ENCODE peak calls at places on chromosome 16, in six cellular contexts. U, F, M, O, H and K are unnamed samples.

GRCh38 chr16:695355-696089 is 5.3 kb upstream of the WDR24 start:
- DNase-seq in H (no peak), F (peak; percentile 56), M (no peak), O (no peak), U (no peak), K (peak; percentile 95)

GRCh38 chr16:62954144-62955032 is 918.1 kb upstream of the CDH8 start:
- DNase-seq in F (no peak), O (no peak), U (no peak), M (no peak), H (no peak), K (no peak)

GRCh38 chr16:57185446-57185944 is 344 bp downstream of the PSME3IP1 start:
- DNase-seq in O (peak; percentile 80), M (peak; percentile 40), U (no peak), F (peak; percentile 25), H (peak; percentile 55), K (no peak)

GRCh38 chr16:75798714-75799113 is 72.4 kb upstream of the CPHXL start:
- DNase-seq in U (no peak), M (no peak), F (no peak), O (no peak), H (no peak), K (no peak)

GRCh38 chr16:57392694-57393093 is 11.9 kb upstream of the CCL17 start:
- DNase-seq in O (no peak), H (no peak), U (no peak), M (no peak), F (no peak), K (no peak)

GRCh38 chr16:23132921-23133532 is 16.2 kb downstream of the USP31 start:
- DNase-seq in H (peak; percentile 71), F (no peak), U (no peak), M (no peak), O (no peak), K (no peak)

GRCh38 chr16:578870-579405 is 9.2 kb downstream of the PIGQ start:
- DNase-seq in F (peak; percentile 41), H (peak; percentile 64), M (peak; percentile 75), O (no peak), U (peak; percentile 91), K (no peak)

GRCh38 chr16:78742501-78743283 is 643.2 kb downstream of the WWOX start:
- DNase-seq in M (no peak), H (no peak), U (no peak), F (peak; percentile 77), O (peak; percentile 55), K (no peak)

GRCh38 chr16:58862334-58863024 is 128.4 kb upstream of the GOT2 start:
- DNase-seq in M (no peak), F (no peak), H (no peak), U (no peak), O (no peak), K (no peak)

GRCh38 chr16:11099672-11100195 is 155.4 kb downstream of the CLEC16A start:
- DNase-seq in O (no peak), F (no peak), U (no peak), H (no peak), M (no peak), K (no peak)

GRCh38 chr16:1773703-1774455 is 945 bp upstream of the MRPS34 start:
- DNase-seq in M (peak; percentile 53), O (no peak), F (no peak), U (no peak), H (no peak), K (no peak)

GRCh38 chr16:62276632-62277031 is 240.4 kb upstream of the CDH8 start:
- DNase-seq in O (no peak), U (no peak), F (no peak), M (no peak), H (no peak), K (no peak)

GRCh38 chr16:681746-682427 is 1.7 kb downstream of the STUB1 start:
- DNase-seq in U (no peak), M (no peak), F (no peak), O (no peak), H (no peak), K (no peak)

GRCh38 chr16:53503270-53503911 is 382 bp upstream of the AKTIP start:
- DNase-seq in O (peak; percentile 100), M (peak; percentile 100), U (peak; percentile 100), H (peak; percentile 100), F (peak; percentile 100), K (peak; percentile 100)

GRCh38 chr16:83137894-83138293 is 511.1 kb downstream of the CDH13 start:
- DNase-seq in H (no peak), F (no peak), M (no peak), U (no peak), O (no peak), K (no peak)

GRCh38 chr16:26051078-26051477 is 359.3 kb downstream of the HS3ST4 start:
- DNase-seq in U (no peak), H (no peak), F (no peak), M (no peak), O (no peak), K (no peak)

GRCh38 chr16:85157813-85158701 is 45.8 kb upstream of the CIBAR2 start:
- DNase-seq in M (no peak), O (no peak), H (no peak), U (no peak), F (no peak), K (no peak)

GRCh38 chr16:4373909-4374742 is 2.5 kb downstream of the VASN start:
- DNase-seq in M (peak; percentile 70), H (peak; percentile 94), U (peak; percentile 86), O (peak; percentile 90), F (no peak), K (no peak)

GRCh38 chr16:4372578-4373355 is 1.1 kb downstream of the VASN start:
- DNase-seq in H (peak; percentile 69), U (no peak), O (peak; percentile 85), F (no peak), M (no peak), K (no peak)

GRCh38 chr16:4372315-4372577 is 598 bp downstream of the VASN start:
- DNase-seq in U (no peak), H (no peak), F (no peak), O (no peak), M (no peak), K (no peak)

GRCh38 chr16:4371481-4372314 is at the start of gene VASN:
- DNase-seq in F (peak; percentile 59), M (peak; percentile 72), H (peak; percentile 91), O (peak; percentile 94), U (peak; percentile 91), K (no peak)

DNA sequence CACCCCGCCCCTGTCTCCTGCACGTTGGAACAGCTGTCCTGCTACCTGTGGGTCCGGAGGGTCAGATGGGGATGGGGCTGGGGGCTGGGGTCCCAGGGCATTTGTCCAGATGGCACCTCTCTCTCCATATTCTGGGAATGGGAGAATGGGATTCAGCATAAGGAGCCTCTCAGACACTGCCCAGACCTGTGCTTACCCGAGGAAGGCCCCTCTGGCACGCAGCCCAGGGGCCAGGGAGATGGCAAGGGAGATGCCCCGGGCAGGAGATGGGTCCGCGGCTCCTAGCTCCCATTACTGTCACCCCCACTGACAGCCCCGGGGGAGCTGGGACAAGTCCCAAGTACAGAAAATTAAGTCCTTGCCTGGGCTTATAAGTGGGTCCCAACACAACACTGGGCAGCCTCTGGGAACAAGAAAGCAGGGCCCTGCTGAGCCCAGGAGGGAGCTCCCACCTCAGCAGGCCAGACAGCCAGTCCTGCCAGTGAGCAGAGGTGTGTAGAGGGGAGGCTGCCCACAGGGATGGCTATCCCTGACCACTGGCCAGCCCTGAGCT is 1.8 kb downstream of the VASN start:
- DNase-seq in U (no peak), M (no peak), H (peak; percentile 55), F (no peak), O (peak; percentile 80), K (no peak)
- H3K4me1 ChIP-seq in U (peaks cover 86% of the 10 kb centered on the region), M (peaks cover 51% of the 10 kb centered on the region), H (peaks cover 35% of the 10 kb centered on the region), F (peaks cover 34% of the 10 kb centered on the region), O (peaks cover 97% of the 10 kb centered on the region), K (peaks cover 61% of the 10 kb centered on the region)

GRCh38 chr16:66904428-66904845 is 14.2 kb downstream of the CDH16 start:
- DNase-seq in O (no peak), H (no peak), U (no peak), F (no peak), M (no peak), K (peak; percentile 42)

GRCh38 chr16:66903544-66904427 is 14.9 kb downstream of the CDH16 start:
- DNase-seq in F (no peak), U (no peak), O (no peak), H (no peak), M (no peak), K (no peak)

GRCh38 chr16:66900721-66901441 is 17.8 kb downstream of the CDH16 start:
- DNase-seq in H (peak; percentile 55), F (no peak), U (no peak), M (no peak), O (no peak), K (no peak)

GRCh38 chr16:66901626-66902025 is 17.1 kb downstream of the CDH16 start:
- DNase-seq in U (no peak), O (no peak), H (no peak), M (no peak), F (no peak), K (no peak)

GRCh38 chr16:66902648-66903543 is 15.8 kb downstream of the CDH16 start:
- DNase-seq in M (no peak), H (no peak), F (no peak), O (no peak), U (no peak), K (no peak)
- H3K4me1 ChIP-seq in M (peaks cover 22% of the 10 kb centered on the region), H (peaks cover 4% of the 10 kb centered on the region), F (no peaks in the 10 kb centered on the region), O (peaks cover 25% of the 10 kb centered on the region), U (peaks cover 38% of the 10 kb centered on the region), K (peaks cover 11% of the 10 kb centered on the region)

GRCh38 chr16:3858809-3859208 is 21.7 kb downstream of the CREBBP start:
- DNase-seq in U (no peak), O (no peak), M (no peak), F (no peak), H (no peak), K (no peak)
- H3K4me1 ChIP-seq in U (peaks cover 81% of the 10 kb centered on the region), O (peaks cover 73% of the 10 kb centered on the region), M (peaks cover 33% of the 10 kb centered on the region), F (peaks cover 24% of the 10 kb centered on the region), H (peaks cover 39% of the 10 kb centered on the region), K (peaks cover 15% of the 10 kb centered on the region)

DNA sequence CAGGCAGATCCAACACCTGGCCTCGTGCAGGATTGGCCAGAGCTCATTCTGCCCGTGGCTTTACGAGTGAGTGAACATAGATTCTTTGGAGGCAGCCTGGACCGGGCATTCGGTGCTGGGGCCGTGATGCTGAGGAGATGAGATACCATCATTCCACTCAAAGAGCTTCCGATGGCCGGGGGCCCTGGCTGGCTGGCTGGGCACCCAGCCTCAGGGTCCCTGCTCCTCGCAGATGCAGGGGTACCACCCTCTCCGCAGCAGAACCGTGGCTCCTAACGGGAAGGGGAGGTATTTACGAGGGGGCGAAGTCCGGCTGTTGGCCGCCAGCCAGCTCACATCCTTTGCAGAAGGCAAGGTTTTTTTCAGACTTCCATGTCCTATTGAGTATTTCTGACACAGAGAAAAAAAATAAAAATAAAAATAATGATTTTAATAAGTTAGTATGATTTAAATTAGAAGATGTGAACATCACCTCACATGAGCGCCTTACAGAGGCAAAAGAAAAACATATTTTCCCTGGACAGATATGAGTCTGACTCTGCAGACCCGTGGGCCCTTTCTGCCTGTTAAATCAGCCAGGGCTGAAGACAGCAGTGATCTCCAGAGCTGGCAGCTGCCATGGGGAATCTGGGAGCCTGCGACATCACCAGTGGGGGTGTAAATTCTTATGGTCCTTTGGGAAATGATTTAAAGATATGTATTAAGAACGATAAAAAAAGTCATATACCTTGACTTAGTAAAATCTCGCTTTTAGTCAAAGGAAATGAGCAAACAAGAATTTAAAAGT is 65.9 kb upstream of the FOXF1 start:
- DNase-seq in M (no peak), O (no peak), U (no peak), F (no peak), H (no peak), K (no peak)
- H3K4me1 ChIP-seq in M (peaks cover 2% of the 10 kb centered on the region), O (peaks cover 2% of the 10 kb centered on the region), U (no peaks in the 10 kb centered on the region), F (no peaks in the 10 kb centered on the region), H (no peaks in the 10 kb centered on the region), K (no peaks in the 10 kb centered on the region)